ENCODE peak calls at places on chromosomes 1 and 21, in four cellular contexts. One of them, this sample, is unnamed.

GRCh38 chr1:211247921-211248320 is 11.2 kb upstream of the RCOR3 start:
- DNase-seq in mesendoderm: peak; percentile 80
- DNase-seq in CD8-positive, alpha-beta T cell: no peak
- DNase-seq in NCI-H2029 treated with DMSO at 0.1 percent for 48 hours: no peak
- DNase-seq in this sample: peak; percentile 63

GRCh38 chr1:152673016-152673415 is 2.1 kb upstream of the LCE2C start:
- DNase-seq in NCI-H2029 treated with DMSO at 0.1 percent for 48 hours: no peak
- DNase-seq in CD8-positive, alpha-beta T cell: no peak
- DNase-seq in mesendoderm: no peak
- DNase-seq in this sample: no peak

GRCh38 chr1:26540346-26540745 is 10.8 kb downstream of the RPS6KA1 start:
- DNase-seq in mesendoderm: no peak
- DNase-seq in NCI-H2029 treated with DMSO at 0.1 percent for 48 hours: no peak
- DNase-seq in CD8-positive, alpha-beta T cell: no peak
- DNase-seq in this sample: no peak

GRCh38 chr1:176670853-176671252 is 207.9 kb downstream of the PAPPA2 start:
- DNase-seq in NCI-H2029 treated with DMSO at 0.1 percent for 48 hours: no peak
- DNase-seq in CD8-positive, alpha-beta T cell: no peak
- DNase-seq in mesendoderm: peak; percentile 33
- DNase-seq in this sample: no peak

GRCh38 chr1:47809301-47810084 is 187.7 kb downstream of the TRABD2B start:
- DNase-seq in NCI-H2029 treated with DMSO at 0.1 percent for 48 hours: peak; percentile 91
- DNase-seq in CD8-positive, alpha-beta T cell: no peak
- DNase-seq in mesendoderm: peak; percentile 16
- DNase-seq in this sample: peak; percentile 68

GRCh38 chr1:84689514-84690396 is 506 bp downstream of the SSX2IP start:
- DNase-seq in CD8-positive, alpha-beta T cell: no peak
- DNase-seq in mesendoderm: peak; percentile 55
- DNase-seq in NCI-H2029 treated with DMSO at 0.1 percent for 48 hours: peak; percentile 51
- DNase-seq in this sample: no peak

GRCh38 chr1:90821152-90821792 is 104.2 kb upstream of the BARHL2 start:
- DNase-seq in NCI-H2029 treated with DMSO at 0.1 percent for 48 hours: no peak
- DNase-seq in mesendoderm: no peak
- DNase-seq in CD8-positive, alpha-beta T cell: no peak
- DNase-seq in this sample: no peak

GRCh38 chr1:61828814-61829213 is 86.5 kb downstream of the PATJ start:
- DNase-seq in mesendoderm: no peak
- DNase-seq in NCI-H2029 treated with DMSO at 0.1 percent for 48 hours: no peak
- DNase-seq in CD8-positive, alpha-beta T cell: no peak
- DNase-seq in this sample: no peak

GRCh38 chr1:211326528-211327340 is at the start of gene TRAF5:
- DNase-seq in CD8-positive, alpha-beta T cell: peak; percentile 46
- DNase-seq in mesendoderm: peak; percentile 70
- DNase-seq in NCI-H2029 treated with DMSO at 0.1 percent for 48 hours: no peak
- DNase-seq in this sample: peak; percentile 47

GRCh38 chr1:107538502-107538901 is 397.7 kb downstream of the NTNG1 start:
- DNase-seq in mesendoderm: peak; percentile 37
- DNase-seq in CD8-positive, alpha-beta T cell: no peak
- DNase-seq in NCI-H2029 treated with DMSO at 0.1 percent for 48 hours: no peak
- DNase-seq in this sample: no peak

GRCh38 chr1:228109073-228109961 is at the start of gene MRPL55:
- DNase-seq in NCI-H2029 treated with DMSO at 0.1 percent for 48 hours: peak; percentile 82
- DNase-seq in CD8-positive, alpha-beta T cell: peak; percentile 97
- DNase-seq in mesendoderm: peak; percentile 97
- DNase-seq in this sample: peak; percentile 97

GRCh38 chr1:81699234-81699633 is 101.5 kb upstream of the ADGRL2 start:
- DNase-seq in NCI-H2029 treated with DMSO at 0.1 percent for 48 hours: peak; percentile 2
- DNase-seq in CD8-positive, alpha-beta T cell: no peak
- DNase-seq in mesendoderm: peak; percentile 77
- DNase-seq in this sample: peak; percentile 59

GRCh38 chr1:85463666-85464496 is 1.1 kb downstream of the DDAH1 start:
- DNase-seq in CD8-positive, alpha-beta T cell: no peak
- DNase-seq in NCI-H2029 treated with DMSO at 0.1 percent for 48 hours: no peak
- DNase-seq in mesendoderm: peak; percentile 11
- DNase-seq in this sample: no peak

GRCh38 chr1:100035214-100035613 is 65.4 kb downstream of the SLC35A3 start:
- DNase-seq in CD8-positive, alpha-beta T cell: no peak
- DNase-seq in NCI-H2029 treated with DMSO at 0.1 percent for 48 hours: no peak
- DNase-seq in mesendoderm: no peak
- DNase-seq in this sample: no peak

GRCh38 chr1:51263147-51263850 is 27.2 kb downstream of the RNF11 start:
- DNase-seq in CD8-positive, alpha-beta T cell: no peak
- DNase-seq in NCI-H2029 treated with DMSO at 0.1 percent for 48 hours: no peak
- DNase-seq in mesendoderm: no peak
- DNase-seq in this sample: no peak

GRCh38 chr1:84073266-84073665 is 70.8 kb upstream of the PRKACB start:
- DNase-seq in NCI-H2029 treated with DMSO at 0.1 percent for 48 hours: no peak
- DNase-seq in mesendoderm: peak; percentile 41
- DNase-seq in CD8-positive, alpha-beta T cell: no peak
- DNase-seq in this sample: no peak

GRCh38 chr1:179547021-179547535 is 28.7 kb downstream of the NPHS2 start:
- DNase-seq in mesendoderm: no peak
- DNase-seq in NCI-H2029 treated with DMSO at 0.1 percent for 48 hours: no peak
- DNase-seq in CD8-positive, alpha-beta T cell: no peak
- DNase-seq in this sample: no peak

GRCh38 chr1:182598296-182598695 is 5.9 kb downstream of the RGS16 start:
- DNase-seq in CD8-positive, alpha-beta T cell: no peak
- DNase-seq in mesendoderm: no peak
- DNase-seq in NCI-H2029 treated with DMSO at 0.1 percent for 48 hours: no peak
- DNase-seq in this sample: no peak

GRCh38 chr1:24725209-24725651 is 20.0 kb upstream of the CLIC4 start:
- DNase-seq in CD8-positive, alpha-beta T cell: no peak
- DNase-seq in NCI-H2029 treated with DMSO at 0.1 percent for 48 hours: no peak
- DNase-seq in mesendoderm: peak; percentile 97
- DNase-seq in this sample: peak; percentile 87

GRCh38 chr1:208542309-208542708 is 298.1 kb upstream of the PLXNA2 start:
- DNase-seq in NCI-H2029 treated with DMSO at 0.1 percent for 48 hours: no peak
- DNase-seq in mesendoderm: no peak
- DNase-seq in CD8-positive, alpha-beta T cell: no peak
- DNase-seq in this sample: no peak

GRCh38 chr1:44803312-44804095 is 3.3 kb downstream of the PLK3 start:
- DNase-seq in mesendoderm: no peak
- DNase-seq in NCI-H2029 treated with DMSO at 0.1 percent for 48 hours: no peak
- DNase-seq in CD8-positive, alpha-beta T cell: no peak
- DNase-seq in this sample: no peak

GRCh38 chr1:227904541-227905335 is 43.0 kb downstream of the WNT9A start:
- DNase-seq in CD8-positive, alpha-beta T cell: peak; percentile 15
- DNase-seq in NCI-H2029 treated with DMSO at 0.1 percent for 48 hours: no peak
- DNase-seq in mesendoderm: no peak
- DNase-seq in this sample: no peak

GRCh38 chr21:38311765-38312164 is 55.0 kb downstream of the KCNJ15 start:
- DNase-seq in CD8-positive, alpha-beta T cell: no peak
- DNase-seq in NCI-H2029 treated with DMSO at 0.1 percent for 48 hours: peak; percentile 94
- DNase-seq in mesendoderm: no peak
- DNase-seq in this sample: no peak

GRCh38 chr1:102191723-102192122 is 195.0 kb upstream of the OLFM3 start:
- DNase-seq in mesendoderm: peak; percentile 78
- DNase-seq in NCI-H2029 treated with DMSO at 0.1 percent for 48 hours: no peak
- DNase-seq in CD8-positive, alpha-beta T cell: no peak
- DNase-seq in this sample: peak; percentile 25

GRCh38 chr1:88683516-88683847 is 591 bp upstream of the PKN2 start:
- DNase-seq in NCI-H2029 treated with DMSO at 0.1 percent for 48 hours: peak; percentile 45
- DNase-seq in CD8-positive, alpha-beta T cell: peak; percentile 57
- DNase-seq in mesendoderm: no peak
- DNase-seq in this sample: no peak

This sample was measured in ELF-1.